ENCODE peak calls at places on chromosomes 11 and 22, in ten cellular contexts. One of them, this sample, is unnamed.

GRCh38 chr22:49207008-49207775 is 620.5 kb downstream of the BRD1 start:
- DNase-seq in progenitor cell of endocrine pancreas: no peak
- DNase-seq in endothelial cell: no peak
- DNase-seq in substantia nigra: no peak
- DNase-seq in astrocyte of the hippocampus: no peak
- DNase-seq in IMR-90: no peak
- DNase-seq in cardiac fibroblast: no peak
- DNase-seq in HTR-8/SVneo: no peak
- DNase-seq in activated T-cell treated with anti-CD3 and anti-CD28 coated beads, Interleukin-2, amount 50 U/mL, for 4 hours: no peak
- DNase-seq in A549: no peak
- DNase-seq in this sample: peak; percentile 20

GRCh38 chr11:126793596-126793995 is 207.0 kb downstream of the KIRREL3 start:
- DNase-seq in endothelial cell: no peak
- DNase-seq in IMR-90: no peak
- DNase-seq in A549: no peak
- DNase-seq in cardiac fibroblast: peak; percentile 24
- DNase-seq in progenitor cell of endocrine pancreas: no peak
- DNase-seq in substantia nigra: no peak
- DNase-seq in HTR-8/SVneo: no peak
- DNase-seq in astrocyte of the hippocampus: no peak
- DNase-seq in activated T-cell treated with anti-CD3 and anti-CD28 coated beads, Interleukin-2, amount 50 U/mL, for 4 hours: no peak
- DNase-seq in this sample: no peak

GRCh38 chr11:60169264-60169915 is 13.5 kb downstream of the MS4A6A start:
- DNase-seq in progenitor cell of endocrine pancreas: no peak
- DNase-seq in cardiac fibroblast: peak; percentile 7
- DNase-seq in HTR-8/SVneo: no peak
- DNase-seq in IMR-90: no peak
- DNase-seq in activated T-cell treated with anti-CD3 and anti-CD28 coated beads, Interleukin-2, amount 50 U/mL, for 4 hours: no peak
- DNase-seq in endothelial cell: no peak
- DNase-seq in astrocyte of the hippocampus: peak; percentile 6
- DNase-seq in substantia nigra: no peak
- DNase-seq in A549: peak; percentile 10
- DNase-seq in this sample: no peak

GRCh38 chr11:64870176-64870892 is 8.1 kb downstream of the EHD1 start:
- DNase-seq in activated T-cell treated with anti-CD3 and anti-CD28 coated beads, Interleukin-2, amount 50 U/mL, for 4 hours: no peak
- DNase-seq in substantia nigra: no peak
- DNase-seq in progenitor cell of endocrine pancreas: peak; percentile 40
- DNase-seq in IMR-90: peak; percentile 78
- DNase-seq in cardiac fibroblast: peak; percentile 70
- DNase-seq in A549: no peak
- DNase-seq in astrocyte of the hippocampus: peak; percentile 71
- DNase-seq in HTR-8/SVneo: no peak
- DNase-seq in endothelial cell: no peak
- DNase-seq in this sample: no peak

GRCh38 chr11:122187373-122188165 is 71.6 kb upstream of the BLID start:
- DNase-seq in IMR-90: no peak
- DNase-seq in substantia nigra: no peak
- DNase-seq in A549: no peak
- DNase-seq in cardiac fibroblast: no peak
- DNase-seq in HTR-8/SVneo: no peak
- DNase-seq in astrocyte of the hippocampus: no peak
- DNase-seq in endothelial cell: no peak
- DNase-seq in progenitor cell of endocrine pancreas: no peak
- DNase-seq in activated T-cell treated with anti-CD3 and anti-CD28 coated beads, Interleukin-2, amount 50 U/mL, for 4 hours: no peak
- DNase-seq in this sample: no peak

GRCh38 chr11:33691051-33691864 is 9.4 kb downstream of the C11orf91 start:
- DNase-seq in activated T-cell treated with anti-CD3 and anti-CD28 coated beads, Interleukin-2, amount 50 U/mL, for 4 hours: no peak
- DNase-seq in endothelial cell: no peak
- DNase-seq in A549: peak; percentile 31
- DNase-seq in HTR-8/SVneo: no peak
- DNase-seq in substantia nigra: no peak
- DNase-seq in cardiac fibroblast: no peak
- DNase-seq in IMR-90: no peak
- DNase-seq in astrocyte of the hippocampus: peak; percentile 42
- DNase-seq in progenitor cell of endocrine pancreas: no peak
- DNase-seq in this sample: no peak

GRCh38 chr22:26762503-26763170 is 105.2 kb downstream of the MIAT start:
- DNase-seq in HTR-8/SVneo: no peak
- DNase-seq in astrocyte of the hippocampus: no peak
- DNase-seq in IMR-90: no peak
- DNase-seq in cardiac fibroblast: no peak
- DNase-seq in A549: no peak
- DNase-seq in progenitor cell of endocrine pancreas: no peak
- DNase-seq in activated T-cell treated with anti-CD3 and anti-CD28 coated beads, Interleukin-2, amount 50 U/mL, for 4 hours: no peak
- DNase-seq in substantia nigra: no peak
- DNase-seq in endothelial cell: no peak
- DNase-seq in this sample: no peak

GRCh38 chr22:50318698-50319411 is 8.0 kb downstream of the DENND6B start:
- DNase-seq in cardiac fibroblast: no peak
- DNase-seq in astrocyte of the hippocampus: no peak
- DNase-seq in progenitor cell of endocrine pancreas: no peak
- DNase-seq in A549: no peak
- DNase-seq in endothelial cell: no peak
- DNase-seq in IMR-90: no peak
- DNase-seq in substantia nigra: no peak
- DNase-seq in activated T-cell treated with anti-CD3 and anti-CD28 coated beads, Interleukin-2, amount 50 U/mL, for 4 hours: no peak
- DNase-seq in HTR-8/SVneo: no peak
- DNase-seq in this sample: no peak

GRCh38 chr11:41309716-41310115 is 149.7 kb downstream of the LRRC4C start:
- DNase-seq in endothelial cell: no peak
- DNase-seq in IMR-90: no peak
- DNase-seq in HTR-8/SVneo: no peak
- DNase-seq in cardiac fibroblast: no peak
- DNase-seq in A549: no peak
- DNase-seq in activated T-cell treated with anti-CD3 and anti-CD28 coated beads, Interleukin-2, amount 50 U/mL, for 4 hours: no peak
- DNase-seq in progenitor cell of endocrine pancreas: no peak
- DNase-seq in astrocyte of the hippocampus: no peak
- DNase-seq in substantia nigra: no peak
- DNase-seq in this sample: no peak

GRCh38 chr11:103035656-103036434 is 56.1 kb downstream of the DCUN1D5 start:
- DNase-seq in activated T-cell treated with anti-CD3 and anti-CD28 coated beads, Interleukin-2, amount 50 U/mL, for 4 hours: peak; percentile 15
- DNase-seq in endothelial cell: peak; percentile 32
- DNase-seq in IMR-90: peak; percentile 86
- DNase-seq in progenitor cell of endocrine pancreas: no peak
- DNase-seq in A549: peak; percentile 11
- DNase-seq in substantia nigra: no peak
- DNase-seq in cardiac fibroblast: peak; percentile 88
- DNase-seq in astrocyte of the hippocampus: peak; percentile 71
- DNase-seq in HTR-8/SVneo: peak; percentile 58
- DNase-seq in this sample: no peak

GRCh38 chr22:36493690-36494110 is 12.3 kb upstream of the TXN2 start:
- DNase-seq in activated T-cell treated with anti-CD3 and anti-CD28 coated beads, Interleukin-2, amount 50 U/mL, for 4 hours: no peak
- DNase-seq in HTR-8/SVneo: no peak
- DNase-seq in astrocyte of the hippocampus: no peak
- DNase-seq in endothelial cell: no peak
- DNase-seq in A549: no peak
- DNase-seq in substantia nigra: no peak
- DNase-seq in progenitor cell of endocrine pancreas: no peak
- DNase-seq in IMR-90: no peak
- DNase-seq in cardiac fibroblast: no peak
- DNase-seq in this sample: no peak

GRCh38 chr11:126157326-126158030 is 54.0 kb downstream of the RPUSD4 start:
- DNase-seq in A549: no peak
- DNase-seq in endothelial cell: no peak
- DNase-seq in activated T-cell treated with anti-CD3 and anti-CD28 coated beads, Interleukin-2, amount 50 U/mL, for 4 hours: no peak
- DNase-seq in substantia nigra: no peak
- DNase-seq in cardiac fibroblast: no peak
- DNase-seq in IMR-90: no peak
- DNase-seq in progenitor cell of endocrine pancreas: no peak
- DNase-seq in astrocyte of the hippocampus: no peak
- DNase-seq in HTR-8/SVneo: no peak
- DNase-seq in this sample: no peak

GRCh38 chr11:113615773-113616172 is 90.3 kb downstream of the TMPRSS5 start:
- DNase-seq in substantia nigra: no peak
- DNase-seq in endothelial cell: no peak
- DNase-seq in astrocyte of the hippocampus: peak; percentile 20
- DNase-seq in progenitor cell of endocrine pancreas: no peak
- DNase-seq in cardiac fibroblast: peak; percentile 6
- DNase-seq in activated T-cell treated with anti-CD3 and anti-CD28 coated beads, Interleukin-2, amount 50 U/mL, for 4 hours: no peak
- DNase-seq in A549: no peak
- DNase-seq in IMR-90: peak; percentile 43
- DNase-seq in HTR-8/SVneo: no peak
- DNase-seq in this sample: no peak

GRCh38 chr11:2651826-2652237 is 48.0 kb downstream of the KCNQ1OT1 start:
- DNase-seq in A549: no peak
- DNase-seq in HTR-8/SVneo: no peak
- DNase-seq in endothelial cell: no peak
- DNase-seq in activated T-cell treated with anti-CD3 and anti-CD28 coated beads, Interleukin-2, amount 50 U/mL, for 4 hours: no peak
- DNase-seq in astrocyte of the hippocampus: no peak
- DNase-seq in cardiac fibroblast: no peak
- DNase-seq in substantia nigra: no peak
- DNase-seq in IMR-90: no peak
- DNase-seq in progenitor cell of endocrine pancreas: no peak
- DNase-seq in this sample: no peak

GRCh38 chr11:19419021-19419750 is 178.4 kb upstream of the E2F8 start:
- DNase-seq in progenitor cell of endocrine pancreas: no peak
- DNase-seq in IMR-90: peak; percentile 89
- DNase-seq in cardiac fibroblast: peak; percentile 78
- DNase-seq in HTR-8/SVneo: no peak
- DNase-seq in astrocyte of the hippocampus: peak; percentile 23
- DNase-seq in activated T-cell treated with anti-CD3 and anti-CD28 coated beads, Interleukin-2, amount 50 U/mL, for 4 hours: no peak
- DNase-seq in A549: no peak
- DNase-seq in substantia nigra: no peak
- DNase-seq in endothelial cell: no peak
- DNase-seq in this sample: no peak

GRCh38 chr22:38397189-38398097 is 57.6 kb downstream of the KCNJ4 start:
- DNase-seq in IMR-90: no peak
- DNase-seq in endothelial cell: peak; percentile 49
- DNase-seq in cardiac fibroblast: peak; percentile 65
- DNase-seq in A549: no peak
- DNase-seq in HTR-8/SVneo: no peak
- DNase-seq in astrocyte of the hippocampus: peak; percentile 49
- DNase-seq in substantia nigra: no peak
- DNase-seq in activated T-cell treated with anti-CD3 and anti-CD28 coated beads, Interleukin-2, amount 50 U/mL, for 4 hours: no peak
- DNase-seq in progenitor cell of endocrine pancreas: no peak
- DNase-seq in this sample: peak; percentile 90

GRCh38 chr11:74550991-74551753 is 41.2 kb upstream of the POLD3 start:
- DNase-seq in substantia nigra: no peak
- DNase-seq in progenitor cell of endocrine pancreas: no peak
- DNase-seq in endothelial cell: no peak
- DNase-seq in activated T-cell treated with anti-CD3 and anti-CD28 coated beads, Interleukin-2, amount 50 U/mL, for 4 hours: no peak
- DNase-seq in A549: no peak
- DNase-seq in astrocyte of the hippocampus: no peak
- DNase-seq in HTR-8/SVneo: no peak
- DNase-seq in cardiac fibroblast: no peak
- DNase-seq in IMR-90: no peak
- DNase-seq in this sample: no peak

GRCh38 chr22:29695129-29695926 is 24.5 kb upstream of the CABP7 start:
- DNase-seq in astrocyte of the hippocampus: no peak
- DNase-seq in IMR-90: no peak
- DNase-seq in cardiac fibroblast: no peak
- DNase-seq in progenitor cell of endocrine pancreas: no peak
- DNase-seq in A549: no peak
- DNase-seq in substantia nigra: no peak
- DNase-seq in activated T-cell treated with anti-CD3 and anti-CD28 coated beads, Interleukin-2, amount 50 U/mL, for 4 hours: no peak
- DNase-seq in HTR-8/SVneo: no peak
- DNase-seq in endothelial cell: no peak
- DNase-seq in this sample: no peak

GRCh38 chr11:112784323-112785073 is 176.7 kb upstream of the NCAM1 start:
- DNase-seq in IMR-90: no peak
- DNase-seq in A549: no peak
- DNase-seq in progenitor cell of endocrine pancreas: no peak
- DNase-seq in activated T-cell treated with anti-CD3 and anti-CD28 coated beads, Interleukin-2, amount 50 U/mL, for 4 hours: no peak
- DNase-seq in substantia nigra: no peak
- DNase-seq in cardiac fibroblast: peak; percentile 89
- DNase-seq in HTR-8/SVneo: no peak
- DNase-seq in endothelial cell: no peak
- DNase-seq in astrocyte of the hippocampus: peak; percentile 96
- DNase-seq in this sample: no peak

GRCh38 chr11:64661146-64661545 is 61.9 kb downstream of the NRXN2 start:
- DNase-seq in progenitor cell of endocrine pancreas: no peak
- DNase-seq in HTR-8/SVneo: no peak
- DNase-seq in endothelial cell: no peak
- DNase-seq in IMR-90: peak; percentile 62
- DNase-seq in activated T-cell treated with anti-CD3 and anti-CD28 coated beads, Interleukin-2, amount 50 U/mL, for 4 hours: no peak
- DNase-seq in A549: no peak
- DNase-seq in astrocyte of the hippocampus: peak; percentile 12
- DNase-seq in substantia nigra: no peak
- DNase-seq in cardiac fibroblast: peak; percentile 88
- DNase-seq in this sample: no peak